ENCODE peak calls at places on chromosomes 1 and 21, in seven cellular contexts. Y is PC-3, T is neural progenitor cell, R is GM23248, U is mammary epithelial cell, E is OCI-LY7, A is H1. N is an unnamed sample. For H3K79me2 and H4K20me1, the result is how much of the 10 kb centered on the place peaks cover.

GRCh38 chr1:240126821-240127220 is 35.1 kb downstream of the FMN2 start:
- DNase-seq in R (peak), Y (no peak), E (no peak), A (no peak), T (no peak), U (no peak), N (no peak)

GRCh38 chr1:195939844-195940243 is 668.4 kb downstream of the KCNT2 start:
- DNase-seq in Y (peak), U (peak), R (peak), A (no peak), T (peak), E (no peak), N (no peak)

GRCh38 chr1:93330196-93330595 is 15.5 kb upstream of the DR1 start:
- DNase-seq in T (no peak), Y (no peak), R (no peak), A (no peak), E (no peak), U (no peak), N (no peak)

GRCh38 chr1:151934048-151934493 is 24.8 kb upstream of the THEM4 start:
- DNase-seq in U (peak), T (peak), R (peak), E (peak), Y (peak), A (no peak), N (peak)

GRCh38 chr1:234111458-234112142 is 207.1 kb downstream of the SLC35F3 start:
- DNase-seq in A (peak), U (peak), Y (peak), T (peak), R (peak), E (no peak), N (no peak)

GRCh38 chr1:208175508-208175895 is 68.7 kb downstream of the PLXNA2 start:
- DNase-seq in R (no peak), T (no peak), U (no peak), A (no peak), E (no peak), Y (no peak), N (no peak)

GRCh38 chr1:55217226-55217996 is 2.2 kb upstream of the USP24 start:
- DNase-seq in A (no peak), R (no peak), T (no peak), Y (peak), E (peak), U (no peak), N (no peak)

GRCh38 chr1:160664573-160665051 is 17.8 kb upstream of the SLAMF1 start:
- DNase-seq in E (peak), A (no peak), Y (no peak), T (no peak), R (no peak), U (no peak), N (peak)

GRCh38 chr1:194289569-194290266 is 1103.3 kb upstream of the B3GALT2 start:
- DNase-seq in Y (no peak), E (peak), R (no peak), T (no peak), U (no peak), A (no peak), N (no peak)

GRCh38 chr1:111603979-111604378 is 15.6 kb upstream of the RAP1A start:
- DNase-seq in E (peak), A (no peak), R (no peak), U (no peak), T (no peak), Y (no peak), N (peak)

GRCh38 chr1:206915085-206915735 is 6.5 kb downstream of the FCMR start:
- DNase-seq in A (no peak), Y (no peak), T (no peak), U (no peak), E (no peak), R (no peak), N (no peak)

GRCh38 chr1:182143825-182144661 is 82.5 kb upstream of the ZNF648 start:
- DNase-seq in T (peak), U (peak), E (no peak), Y (peak), R (peak), A (peak), N (peak)

GRCh38 chr1:59552001-59552400 is 255.1 kb downstream of the FGGY start:
- DNase-seq in A (no peak), R (no peak), E (no peak), T (no peak), U (no peak), Y (no peak), N (no peak)

GRCh38 chr1:205229916-205230700 is 2.4 kb downstream of the TMCC2 start:
- DNase-seq in E (peak), R (peak), A (no peak), U (peak), T (no peak), Y (no peak), N (no peak)

GRCh38 chr1:207032528-207033017 is at the start of gene C1orf116:
- DNase-seq in U (peak), T (peak), E (no peak), A (peak), Y (peak), R (no peak), N (no peak)

GRCh38 chr1:38123356-38123755 is 76.8 kb upstream of the POU3F1 start:
- DNase-seq in A (no peak), E (no peak), U (peak), Y (peak), R (peak), T (no peak), N (no peak)

GRCh38 chr21:15978158-15978805 is 248.5 kb downstream of the USP25 start:
- DNase-seq in E (no peak), R (peak), T (no peak), Y (no peak), A (no peak), U (peak), N (no peak)

GRCh38 chr1:98044766-98045165 is 123.9 kb upstream of the DPYD start:
- DNase-seq in E (no peak), T (no peak), R (peak), Y (no peak), A (peak), U (no peak), N (no peak)

GRCh38 chr1:54480201-54480848 is 67.7 kb upstream of the ACOT11 start:
- DNase-seq in E (peak), T (peak), Y (no peak), U (no peak), R (no peak), A (no peak), N (peak)

GRCh38 chr21:43925096-43925481 is 60.1 kb downstream of the AGPAT3 start:
- DNase-seq in E (no peak), A (peak), U (peak), T (no peak), Y (no peak), R (no peak), N (no peak)

GRCh38 chr1:230509281-230509977 is 83.3 kb upstream of the PGBD5 start:
- DNase-seq in Y (no peak), R (peak), A (no peak), T (no peak), U (peak), E (peak), N (no peak)

GRCh38 chr1:200376521-200376920 is 33.3 kb downstream of the ZNF281 start:
- DNase-seq in Y (peak), E (no peak), A (no peak), T (no peak), R (peak), U (peak), N (no peak)

GRCh38 chr1:229862017-229862774 is 204.8 kb upstream of the GALNT2 start:
- DNase-seq in U (no peak), Y (no peak), E (no peak), R (no peak), A (no peak), T (peak), N (no peak)

GRCh38 chr1:110696818-110697217 is 22.1 kb upstream of the KCNA3 start:
- DNase-seq in R (no peak), E (no peak), A (no peak), Y (no peak), U (no peak), T (no peak), N (no peak)

GRCh38 chr1:205927247-205927646 is 16.0 kb downstream of the SLC26A9 start:
- DNase-seq in Y (no peak), R (no peak), T (no peak), E (no peak), A (no peak), U (no peak), N (no peak)

GRCh38 chr1:244760471-244760870 is 75.0 kb upstream of the COX20 start:
- DNase-seq in U (no peak), R (no peak), A (no peak), T (no peak), E (no peak), Y (no peak), N (no peak)

GRCh38 chr1:31643976-31644559 is 608 bp downstream of the PEF1 start:
- DNase-seq in U (no peak), R (no peak), A (no peak), E (no peak), T (no peak), Y (no peak), N (no peak)
- H3K79me2 ChIP-seq in U (half or more), R (half or more), A (under half), E (under half), T (under half), Y (half or more), N (half or more)

GRCh38 chr1:35887508-35887907 is 4.5 kb downstream of the AGO1 start:
- DNase-seq in R (no peak), A (no peak), Y (no peak), T (no peak), U (no peak), E (no peak), N (no peak)
- H3K4me3 ChIP-seq in R (no peak), A (no peak), Y (no peak), T (peak), U (no peak), E (peak), N (no peak)

GRCh38 chr1:66088787-66089186 is 296.1 kb downstream of the PDE4B start:
- DNase-seq in E (no peak), A (no peak), U (no peak), R (peak), Y (no peak), T (no peak), N (no peak)
- H4K20me1 ChIP-seq in E (under half), A (under half), U (under half), R (under half), Y (under half), T (under half), N (under half)

GRCh38 chr1:114063544-114063943 is 84.3 kb downstream of the OLFML3 start:
- DNase-seq in Y (no peak), U (no peak), R (no peak), E (no peak), T (no peak), A (no peak), N (no peak)

GRCh38 chr1:114061431-114061830 is 82.2 kb downstream of the OLFML3 start:
- DNase-seq in Y (no peak), U (peak), E (no peak), R (peak), T (no peak), A (no peak), N (no peak)

GRCh38 chr1:114062646-114063045 is 83.4 kb downstream of the OLFML3 start:
- DNase-seq in Y (no peak), E (no peak), A (no peak), T (no peak), R (peak), U (no peak), N (no peak)
- H3K79me2 ChIP-seq in Y (under half), E (under half), A (under half), T (under half), R (under half), U (under half), N (under half)

N was measured in DND-41.